ENCODE peak calls at places on chromosomes 7 and 10, in nine cellular contexts. One of them, this sample, is unnamed.

GRCh38 chr7:33107136-33108066 is 1.8 kb downstream of the RP9 start:
- DNase-seq in right atrium auricular region: no peak
- DNase-seq in brain microvascular endothelial cell: peak; percentile 43
- DNase-seq in left ventricle myocardium inferior: no peak
- DNase-seq in heart left ventricle: no peak
- DNase-seq in body of pancreas: no peak
- DNase-seq in tibial artery: no peak
- DNase-seq in PC-9: peak; percentile 23
- DNase-seq in dorsolateral prefrontal cortex: no peak
- DNase-seq in this sample: peak; percentile 52

GRCh38 chr10:6204341-6205191 is 1.8 kb downstream of the PFKFB3 start:
- DNase-seq in right atrium auricular region: no peak
- DNase-seq in brain microvascular endothelial cell: peak; percentile 65
- DNase-seq in left ventricle myocardium inferior: peak; percentile 53
- DNase-seq in heart left ventricle: no peak
- DNase-seq in body of pancreas: peak; percentile 65
- DNase-seq in tibial artery: peak; percentile 90
- DNase-seq in PC-9: peak; percentile 77
- DNase-seq in dorsolateral prefrontal cortex: no peak
- DNase-seq in this sample: peak; percentile 93

GRCh38 chr10:115945696-115946445 is 327.1 kb downstream of the GFRA1 start:
- DNase-seq in right atrium auricular region: no peak
- DNase-seq in brain microvascular endothelial cell: no peak
- DNase-seq in left ventricle myocardium inferior: no peak
- DNase-seq in heart left ventricle: no peak
- DNase-seq in body of pancreas: no peak
- DNase-seq in tibial artery: no peak
- DNase-seq in PC-9: no peak
- DNase-seq in dorsolateral prefrontal cortex: no peak
- DNase-seq in this sample: no peak

GRCh38 chr10:129921065-129921670 is 42.9 kb downstream of the EBF3 start:
- DNase-seq in right atrium auricular region: no peak
- DNase-seq in brain microvascular endothelial cell: no peak
- DNase-seq in left ventricle myocardium inferior: no peak
- DNase-seq in heart left ventricle: no peak
- DNase-seq in body of pancreas: no peak
- DNase-seq in tibial artery: peak; percentile 52
- DNase-seq in PC-9: no peak
- DNase-seq in dorsolateral prefrontal cortex: no peak
- DNase-seq in this sample: no peak

GRCh38 chr7:74203157-74203556 is 6.6 kb upstream of the LAT2 start:
- DNase-seq in right atrium auricular region: no peak
- DNase-seq in brain microvascular endothelial cell: no peak
- DNase-seq in left ventricle myocardium inferior: no peak
- DNase-seq in heart left ventricle: no peak
- DNase-seq in body of pancreas: peak; percentile 39
- DNase-seq in tibial artery: no peak
- DNase-seq in PC-9: peak; percentile 37
- DNase-seq in dorsolateral prefrontal cortex: no peak
- DNase-seq in this sample: no peak

GRCh38 chr7:156386097-156386496 is 254.5 kb upstream of the RNF32 start:
- DNase-seq in right atrium auricular region: no peak
- DNase-seq in brain microvascular endothelial cell: no peak
- DNase-seq in left ventricle myocardium inferior: no peak
- DNase-seq in heart left ventricle: no peak
- DNase-seq in body of pancreas: no peak
- DNase-seq in tibial artery: no peak
- DNase-seq in PC-9: no peak
- DNase-seq in dorsolateral prefrontal cortex: no peak
- DNase-seq in this sample: no peak

GRCh38 chr7:50544992-50545391 is 20.2 kb downstream of the DDC start:
- DNase-seq in right atrium auricular region: no peak
- DNase-seq in brain microvascular endothelial cell: no peak
- DNase-seq in left ventricle myocardium inferior: no peak
- DNase-seq in heart left ventricle: no peak
- DNase-seq in body of pancreas: no peak
- DNase-seq in tibial artery: no peak
- DNase-seq in PC-9: no peak
- DNase-seq in dorsolateral prefrontal cortex: no peak
- DNase-seq in this sample: no peak

GRCh38 chr7:67644149-67644548 is 647.5 kb downstream of the TYW1 start:
- DNase-seq in right atrium auricular region: no peak
- DNase-seq in brain microvascular endothelial cell: no peak
- DNase-seq in left ventricle myocardium inferior: no peak
- DNase-seq in heart left ventricle: no peak
- DNase-seq in body of pancreas: no peak
- DNase-seq in tibial artery: no peak
- DNase-seq in PC-9: no peak
- DNase-seq in dorsolateral prefrontal cortex: no peak
- DNase-seq in this sample: no peak

GRCh38 chr7:108254259-108254658 is 124.1 kb upstream of the LAMB4 start:
- DNase-seq in right atrium auricular region: no peak
- DNase-seq in brain microvascular endothelial cell: no peak
- DNase-seq in left ventricle myocardium inferior: no peak
- DNase-seq in heart left ventricle: no peak
- DNase-seq in body of pancreas: no peak
- DNase-seq in tibial artery: no peak
- DNase-seq in PC-9: no peak
- DNase-seq in dorsolateral prefrontal cortex: no peak
- DNase-seq in this sample: no peak

GRCh38 chr7:27156508-27156898 is at the start of gene HOXA7:
- DNase-seq in right atrium auricular region: no peak
- DNase-seq in brain microvascular endothelial cell: no peak
- DNase-seq in left ventricle myocardium inferior: no peak
- DNase-seq in heart left ventricle: peak; percentile 39
- DNase-seq in body of pancreas: peak; percentile 11
- DNase-seq in tibial artery: peak; percentile 89
- DNase-seq in PC-9: no peak
- DNase-seq in dorsolateral prefrontal cortex: no peak
- DNase-seq in this sample: peak; percentile 82

GRCh38 chr10:9853405-9854010 is 1164.2 kb upstream of the CELF2 start:
- DNase-seq in right atrium auricular region: no peak
- DNase-seq in brain microvascular endothelial cell: no peak
- DNase-seq in left ventricle myocardium inferior: peak; percentile 26
- DNase-seq in heart left ventricle: no peak
- DNase-seq in body of pancreas: no peak
- DNase-seq in tibial artery: no peak
- DNase-seq in PC-9: no peak
- DNase-seq in dorsolateral prefrontal cortex: peak; percentile 70
- DNase-seq in this sample: no peak

GRCh38 chr10:62763155-62763554 is 41.4 kb upstream of the ADO start:
- DNase-seq in right atrium auricular region: no peak
- DNase-seq in brain microvascular endothelial cell: no peak
- DNase-seq in left ventricle myocardium inferior: peak; percentile 72
- DNase-seq in heart left ventricle: peak; percentile 68
- DNase-seq in body of pancreas: no peak
- DNase-seq in tibial artery: no peak
- DNase-seq in PC-9: no peak
- DNase-seq in dorsolateral prefrontal cortex: no peak
- DNase-seq in this sample: peak; percentile 52

GRCh38 chr10:71213127-71213616 is 802 bp downstream of the UNC5B start:
- DNase-seq in right atrium auricular region: peak; percentile 67
- DNase-seq in brain microvascular endothelial cell: peak; percentile 49
- DNase-seq in left ventricle myocardium inferior: peak; percentile 55
- DNase-seq in heart left ventricle: peak; percentile 70
- DNase-seq in body of pancreas: peak; percentile 67
- DNase-seq in tibial artery: peak; percentile 75
- DNase-seq in PC-9: peak; percentile 63
- DNase-seq in dorsolateral prefrontal cortex: peak; percentile 75
- DNase-seq in this sample: peak; percentile 72

GRCh38 chr10:22646291-22646926 is 68.0 kb downstream of the PIP4K2A start:
- DNase-seq in right atrium auricular region: no peak
- DNase-seq in brain microvascular endothelial cell: no peak
- DNase-seq in left ventricle myocardium inferior: no peak
- DNase-seq in heart left ventricle: no peak
- DNase-seq in body of pancreas: no peak
- DNase-seq in tibial artery: no peak
- DNase-seq in PC-9: no peak
- DNase-seq in dorsolateral prefrontal cortex: no peak
- DNase-seq in this sample: no peak

GRCh38 chr10:10804998-10805737 is 212.5 kb upstream of the CELF2 start:
- DNase-seq in right atrium auricular region: no peak
- DNase-seq in brain microvascular endothelial cell: no peak
- DNase-seq in left ventricle myocardium inferior: no peak
- DNase-seq in heart left ventricle: no peak
- DNase-seq in body of pancreas: no peak
- DNase-seq in tibial artery: no peak
- DNase-seq in PC-9: peak; percentile 58
- DNase-seq in dorsolateral prefrontal cortex: no peak
- DNase-seq in this sample: no peak

GRCh38 chr10:1294748-1295147 is 238.6 kb downstream of the WDR37 start:
- DNase-seq in right atrium auricular region: no peak
- DNase-seq in brain microvascular endothelial cell: no peak
- DNase-seq in left ventricle myocardium inferior: no peak
- DNase-seq in heart left ventricle: no peak
- DNase-seq in body of pancreas: no peak
- DNase-seq in tibial artery: no peak
- DNase-seq in PC-9: no peak
- DNase-seq in dorsolateral prefrontal cortex: no peak
- DNase-seq in this sample: no peak

GRCh38 chr10:1293147-1293546 is 237.0 kb downstream of the WDR37 start:
- DNase-seq in right atrium auricular region: no peak
- DNase-seq in brain microvascular endothelial cell: no peak
- DNase-seq in left ventricle myocardium inferior: no peak
- DNase-seq in heart left ventricle: no peak
- DNase-seq in body of pancreas: no peak
- DNase-seq in tibial artery: no peak
- DNase-seq in PC-9: no peak
- DNase-seq in dorsolateral prefrontal cortex: no peak
- DNase-seq in this sample: no peak

GRCh38 chr10:1295756-1296480 is 239.7 kb downstream of the WDR37 start:
- DNase-seq in right atrium auricular region: no peak
- DNase-seq in brain microvascular endothelial cell: no peak
- DNase-seq in left ventricle myocardium inferior: no peak
- DNase-seq in heart left ventricle: no peak
- DNase-seq in body of pancreas: no peak
- DNase-seq in tibial artery: no peak
- DNase-seq in PC-9: no peak
- DNase-seq in dorsolateral prefrontal cortex: no peak
- DNase-seq in this sample: no peak

GRCh38 chr10:1292611-1293021 is 236.4 kb downstream of the WDR37 start:
- DNase-seq in right atrium auricular region: no peak
- DNase-seq in brain microvascular endothelial cell: no peak
- DNase-seq in left ventricle myocardium inferior: no peak
- DNase-seq in heart left ventricle: no peak
- DNase-seq in body of pancreas: no peak
- DNase-seq in tibial artery: no peak
- DNase-seq in PC-9: no peak
- DNase-seq in dorsolateral prefrontal cortex: no peak
- DNase-seq in this sample: no peak

DNA sequence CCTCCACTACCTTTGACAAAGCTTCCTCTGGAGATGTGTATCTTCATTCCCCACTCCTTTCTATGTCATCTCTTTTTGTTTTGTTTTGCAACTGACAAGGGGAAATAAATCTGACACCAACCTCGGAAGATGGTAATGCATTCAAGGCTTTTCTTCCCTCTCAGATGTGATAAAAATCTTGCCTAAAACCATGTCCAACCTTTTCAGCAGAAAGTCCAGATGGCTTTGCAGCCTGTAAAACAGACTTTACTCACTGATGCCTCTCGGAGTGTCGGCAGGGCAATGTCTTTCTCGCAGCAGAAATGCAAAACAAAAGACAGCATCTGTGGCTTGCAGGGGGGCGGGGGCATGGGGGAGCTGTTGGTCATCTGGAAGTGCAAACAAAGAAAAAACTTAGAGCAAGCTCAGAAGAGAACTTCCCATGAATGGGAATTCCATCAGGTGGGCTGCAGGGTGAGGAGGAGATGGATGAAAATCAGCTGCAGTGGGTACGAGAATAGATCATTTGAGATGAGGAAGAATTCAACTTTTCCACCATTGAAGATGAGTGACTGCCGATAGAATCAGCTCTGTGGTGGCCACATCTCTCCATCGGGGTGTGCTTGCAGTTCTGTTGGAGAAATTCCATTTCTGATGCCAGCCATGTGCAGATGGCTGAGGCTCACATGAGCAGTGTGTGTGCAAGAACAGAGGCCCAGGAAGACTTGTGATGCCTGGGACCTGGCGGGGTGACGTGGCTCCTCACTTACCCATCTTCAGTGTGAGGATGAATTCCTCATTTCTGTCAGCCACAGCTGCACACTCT is 237.7 kb downstream of the WDR37 start:
- DNase-seq in right atrium auricular region: no peak
- DNase-seq in brain microvascular endothelial cell: no peak
- DNase-seq in left ventricle myocardium inferior: no peak
- DNase-seq in heart left ventricle: no peak
- DNase-seq in body of pancreas: no peak
- DNase-seq in tibial artery: no peak
- DNase-seq in PC-9: no peak
- DNase-seq in dorsolateral prefrontal cortex: no peak
- DNase-seq in this sample: no peak
- H3K4me3 ChIP-seq in right atrium auricular region: no peak overlapping the region
- H3K4me3 ChIP-seq in brain microvascular endothelial cell: no peak overlapping the region
- H3K4me3 ChIP-seq in left ventricle myocardium inferior: no peak overlapping the region
- H3K4me3 ChIP-seq in heart left ventricle: no peak overlapping the region
- H3K4me3 ChIP-seq in body of pancreas: no peak overlapping the region
- H3K4me3 ChIP-seq in tibial artery: no peak overlapping the region
- H3K4me3 ChIP-seq in PC-9: no peak overlapping the region
- H3K4me3 ChIP-seq in dorsolateral prefrontal cortex: peak overlapping the region; percentile 31
- H3K4me3 ChIP-seq in this sample: no peak overlapping the region

GRCh38 chr7:154931906-154932305 is 71.0 kb downstream of the PAXIP1 start:
- DNase-seq in right atrium auricular region: no peak
- DNase-seq in brain microvascular endothelial cell: no peak
- DNase-seq in left ventricle myocardium inferior: no peak
- DNase-seq in heart left ventricle: no peak
- DNase-seq in body of pancreas: no peak
- DNase-seq in tibial artery: no peak
- DNase-seq in PC-9: no peak
- DNase-seq in dorsolateral prefrontal cortex: no peak
- DNase-seq in this sample: no peak
- TF ChIP-seq CTCF in right atrium auricular region: no peak
- TF ChIP-seq CTCF in brain microvascular endothelial cell: no peak
- TF ChIP-seq CTCF in left ventricle myocardium inferior: no peak
- TF ChIP-seq CTCF in heart left ventricle: no peak
- TF ChIP-seq CTCF in body of pancreas: no peak
- TF ChIP-seq CTCF in tibial artery: no peak
- TF ChIP-seq CTCF in PC-9: no peak
- TF ChIP-seq CTCF in dorsolateral prefrontal cortex: no peak
- TF ChIP-seq CTCF in this sample: no peak

DNA sequence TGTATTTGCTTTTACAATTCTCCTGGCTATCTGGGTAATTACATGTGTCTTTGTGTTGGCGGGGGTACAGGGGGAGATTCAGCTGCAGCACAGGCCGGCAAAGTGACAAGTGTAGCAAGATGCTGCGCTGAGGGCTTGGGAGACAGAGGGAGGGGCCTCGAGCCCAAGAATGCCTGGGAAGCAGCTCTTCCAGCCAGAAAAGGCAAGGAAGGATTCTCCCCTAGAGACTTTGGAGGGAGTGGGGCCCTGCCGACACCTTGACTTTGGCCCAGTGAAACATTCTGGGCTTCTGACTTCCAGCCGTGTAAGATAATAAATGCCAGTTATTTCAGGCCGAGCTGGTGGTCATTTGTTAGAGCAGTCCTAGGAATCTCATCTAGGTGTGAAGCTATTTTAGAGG is 7.2 kb upstream of the REPIN1 start:
- DNase-seq in right atrium auricular region: no peak
- DNase-seq in brain microvascular endothelial cell: no peak
- DNase-seq in left ventricle myocardium inferior: no peak
- DNase-seq in heart left ventricle: no peak
- DNase-seq in body of pancreas: no peak
- DNase-seq in tibial artery: no peak
- DNase-seq in PC-9: no peak
- DNase-seq in dorsolateral prefrontal cortex: no peak
- DNase-seq in this sample: no peak
- H3K27ac ChIP-seq in right atrium auricular region: peak overlapping the region; percentile 51
- H3K27ac ChIP-seq in brain microvascular endothelial cell: no peak overlapping the region
- H3K27ac ChIP-seq in left ventricle myocardium inferior: no peak overlapping the region
- H3K27ac ChIP-seq in heart left ventricle: no peak overlapping the region
- H3K27ac ChIP-seq in body of pancreas: no peak overlapping the region
- H3K27ac ChIP-seq in tibial artery: no peak overlapping the region
- H3K27ac ChIP-seq in PC-9: no peak overlapping the region
- H3K27ac ChIP-seq in dorsolateral prefrontal cortex: no peak overlapping the region
- H3K27ac ChIP-seq in this sample: peak overlapping the region; percentile 78

GRCh38 chr10:43067391-43068135 is 9.3 kb upstream of the RET start:
- DNase-seq in right atrium auricular region: no peak
- DNase-seq in brain microvascular endothelial cell: no peak
- DNase-seq in left ventricle myocardium inferior: no peak
- DNase-seq in heart left ventricle: peak; percentile 43
- DNase-seq in body of pancreas: no peak
- DNase-seq in tibial artery: no peak
- DNase-seq in PC-9: no peak
- DNase-seq in dorsolateral prefrontal cortex: no peak
- DNase-seq in this sample: no peak
- H3K4me3 ChIP-seq in right atrium auricular region: no peak overlapping the region
- H3K4me3 ChIP-seq in brain microvascular endothelial cell: no peak overlapping the region
- H3K4me3 ChIP-seq in left ventricle myocardium inferior: no peak overlapping the region
- H3K4me3 ChIP-seq in heart left ventricle: no peak overlapping the region
- H3K4me3 ChIP-seq in body of pancreas: no peak overlapping the region
- H3K4me3 ChIP-seq in tibial artery: no peak overlapping the region
- H3K4me3 ChIP-seq in PC-9: no peak overlapping the region
- H3K4me3 ChIP-seq in dorsolateral prefrontal cortex: no peak overlapping the region
- H3K4me3 ChIP-seq in this sample: no peak overlapping the region

This sample was measured in psoas muscle.